ENCODE peak calls at places on chromosome 7, in five cellular contexts. F is iPS DF 6.9, G is tibial nerve, O is NCI-H345, V is amygdala. Y is an unnamed sample.

GRCh38 chr7:66265566-66265965 is 60.4 kb downstream of the TPST1 start:
- DNase-seq in F (no peak), G (no peak), O (no peak), V (no peak), Y (no peak)

GRCh38 chr7:93773446-93773845 is 117.1 kb downstream of the TFPI2 start:
- DNase-seq in F (no peak), G (no peak), O (no peak), V (no peak), Y (no peak)

GRCh38 chr7:106126170-106126938 is 14.2 kb upstream of the SYPL1 start:
- DNase-seq in F (no peak), G (no peak), O (peak), V (no peak), Y (no peak)

GRCh38 chr7:27958933-27959548 is 219.1 kb downstream of the TAX1BP1 start:
- DNase-seq in F (no peak), G (no peak), O (no peak), V (no peak), Y (no peak)

GRCh38 chr7:142881586-142882337 is 3.8 kb downstream of the TRPV6 start:
- DNase-seq in F (no peak), G (no peak), O (no peak), V (no peak), Y (no peak)

GRCh38 chr7:53350241-53350640 is 314.8 kb downstream of the POM121L12 start:
- DNase-seq in F (peak), G (no peak), O (no peak), V (no peak), Y (no peak)

GRCh38 chr7:129468547-129468946 is 33.8 kb upstream of the SMKR1 start:
- DNase-seq in F (no peak), G (no peak), O (no peak), V (no peak), Y (no peak)

GRCh38 chr7:38311329-38311937 is 38.0 kb upstream of the TARP start:
- DNase-seq in F (no peak), G (no peak), O (peak), V (peak), Y (no peak)

GRCh38 chr7:1672851-1673486 is 2.9 kb downstream of the ELFN1 start:
- DNase-seq in F (no peak), G (peak), O (no peak), V (no peak), Y (no peak)

GRCh38 chr7:139730746-139731612 is 46.8 kb downstream of the HIPK2 start:
- DNase-seq in F (no peak), G (no peak), O (peak), V (no peak), Y (no peak)

GRCh38 chr7:6444516-6445269 is 3.1 kb downstream of the DAGLB start:
- DNase-seq in F (no peak), G (no peak), O (peak), V (no peak), Y (no peak)

GRCh38 chr7:122719010-122719578 is 16.4 kb upstream of the RNF148 start:
- DNase-seq in F (no peak), G (no peak), O (no peak), V (no peak), Y (no peak)

GRCh38 chr7:26664735-26665420 is 199.5 kb downstream of the SKAP2 start:
- DNase-seq in F (no peak), G (no peak), O (no peak), V (no peak), Y (no peak)

GRCh38 chr7:7452119-7452518 is 83.6 kb downstream of the COL28A1 start:
- DNase-seq in F (no peak), G (no peak), O (no peak), V (no peak), Y (no peak)

GRCh38 chr7:27739301-27739913 is 555 bp upstream of the TAX1BP1 start:
- DNase-seq in F (peak), G (no peak), O (peak), V (no peak), Y (no peak)

GRCh38 chr7:155644971-155645509 is 579 bp downstream of the RBM33 start:
- DNase-seq in F (no peak), G (no peak), O (peak), V (peak), Y (no peak)

GRCh38 chr7:132878228-132878919 is 203.5 kb downstream of the CHCHD3 start:
- DNase-seq in F (no peak), G (no peak), O (no peak), V (no peak), Y (no peak)

GRCh38 chr7:104848386-104848990 is 165.5 kb upstream of the KMT2E start:
- DNase-seq in F (peak), G (peak), O (peak), V (peak), Y (peak)

GRCh38 chr7:100745184-100745583 is 11.8 kb downstream of the ZAN start:
- DNase-seq in F (no peak), G (no peak), O (peak), V (peak), Y (no peak)

GRCh38 chr7:45196374-45196773 is 38.8 kb downstream of the RAMP3 start:
- DNase-seq in F (no peak), G (no peak), O (no peak), V (no peak), Y (no peak)

GRCh38 chr7:72196176-72196575 is 216.0 kb downstream of the CALN1 start:
- DNase-seq in F (no peak), G (no peak), O (no peak), V (no peak), Y (no peak)

GRCh38 chr7:28784166-28784870 is 173.8 kb downstream of the TRIL start:
- DNase-seq in F (no peak), G (no peak), O (peak), V (no peak), Y (no peak)

GRCh38 chr7:40884226-40884625 is 749.4 kb downstream of the SUGCT start:
- DNase-seq in F (no peak), G (no peak), O (no peak), V (no peak), Y (no peak)

GRCh38 chr7:31076641-31077310 is 24.7 kb downstream of the ADCYAP1R1 start:
- DNase-seq in F (no peak), G (no peak), O (no peak), V (no peak), Y (no peak)

GRCh38 chr7:5636446-5636835 is 145.0 kb downstream of the RNF216 start:
- DNase-seq in F (no peak), G (no peak), O (no peak), V (peak), Y (no peak)

GRCh38 chr7:37987732-37988131 is 67.3 kb downstream of the EPDR1 start:
- DNase-seq in F (no peak), G (no peak), O (no peak), V (no peak), Y (no peak)

GRCh38 chr7:70505886-70506285 is 626.1 kb upstream of the GALNT17 start:
- DNase-seq in F (no peak), G (no peak), O (no peak), V (no peak), Y (no peak)

GRCh38 chr7:105125745-105126144 is 111.7 kb downstream of the KMT2E start:
- DNase-seq in F (no peak), G (no peak), O (no peak), V (no peak), Y (no peak)

GRCh38 chr7:34354906-34355305 is 303.1 kb upstream of the NPSR1 start:
- DNase-seq in F (no peak), G (no peak), O (no peak), V (no peak), Y (no peak)

GRCh38 chr7:88357794-88358533 is 51.3 kb upstream of the STEAP4 start:
- DNase-seq in F (no peak), G (no peak), O (no peak), V (no peak), Y (no peak)

GRCh38 chr7:51867117-51867516 is 550.5 kb upstream of the COBL start:
- DNase-seq in F (no peak), G (no peak), O (no peak), V (no peak), Y (no peak)

GRCh38 chr7:127366680-127367079 is 25.8 kb downstream of the ZNF800 start:
- DNase-seq in F (no peak), G (no peak), O (no peak), V (no peak), Y (no peak)